ENCODE peak calls at places on chromosomes 16 and 17, in four cellular contexts. D is H9, K is neuronal stem cell, W is IMR-90. Z is an unnamed sample.

GRCh38 chr16:87838643-87839541 is 30.4 kb downstream of the SLC7A5 start:
- DNase-seq in W (no peak), D (no peak), K (no peak), Z (no peak)

GRCh38 chr17:40522250-40522960 is 21.0 kb upstream of the TNS4 start:
- DNase-seq in D (no peak), K (no peak), W (peak; percentile 67), Z (no peak)

GRCh38 chr17:60102632-60103047 is 23.9 kb upstream of the HEATR6 start:
- DNase-seq in D (no peak), K (no peak), W (peak; percentile 79), Z (no peak)

GRCh38 chr16:81401035-81401950 is 43.3 kb upstream of the CMIP start:
- DNase-seq in K (no peak), W (peak; percentile 62), D (no peak), Z (no peak)

GRCh38 chr17:78839762-78840529 is 668 bp downstream of the USP36 start:
- DNase-seq in K (peak; percentile 29), D (peak; percentile 54), W (peak; percentile 76), Z (peak; percentile 37)

GRCh38 chr17:16986391-16986790 is 14.5 kb upstream of the TNFRSF13B start:
- DNase-seq in D (no peak), K (no peak), W (peak; percentile 52), Z (peak; percentile 65)

GRCh38 chr17:79776378-79777165 is 1.4 kb upstream of the CBX2 start:
- DNase-seq in K (no peak), D (no peak), W (no peak), Z (peak; percentile 26)

GRCh38 chr16:88922114-88922825 is 54.7 kb downstream of the CBFA2T3 start:
- DNase-seq in W (peak; percentile 39), K (no peak), D (peak; percentile 85), Z (peak; percentile 19)

GRCh38 chr17:42179911-42180410 is 981 bp downstream of the KCNH4 start:
- DNase-seq in W (peak; percentile 30), D (peak; percentile 88), K (peak; percentile 63), Z (peak; percentile 78)

GRCh38 chr17:77286641-77287431 is 146.1 kb downstream of the SEC14L1 start:
- DNase-seq in K (no peak), W (peak; percentile 18), D (no peak), Z (no peak)

DNA sequence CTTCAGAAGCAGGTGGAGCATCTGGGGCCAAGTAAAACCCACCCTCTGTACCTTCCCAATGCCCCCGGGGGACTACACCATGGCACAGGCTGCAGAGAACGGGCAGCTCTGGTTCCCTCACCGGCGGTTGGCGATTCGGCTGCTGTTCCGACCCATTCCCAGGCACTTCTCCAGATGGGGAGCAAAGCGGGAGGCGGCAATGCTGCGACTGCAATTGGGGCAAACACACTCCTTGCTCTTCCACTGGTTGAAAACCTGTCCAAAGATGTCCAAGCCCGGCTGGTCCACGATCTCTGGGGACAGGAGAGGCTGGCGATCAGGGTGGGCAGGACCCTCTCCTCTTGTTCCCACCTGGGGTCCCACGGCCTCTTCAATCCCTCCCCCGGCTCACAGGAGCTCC is 2.6 kb downstream of the ATXN7L3 start:
- DNase-seq in D (no peak), K (no peak), W (no peak), Z (no peak)
- H3K4ac ChIP-seq in D (no peak overlapping the region), K (no peak overlapping the region), W (no peak overlapping the region), Z (no peak overlapping the region)

GRCh38 chr16:68843482-68844210 is at the start of gene TANGO6:
- DNase-seq in W (peak; percentile 68), K (peak; percentile 72), D (peak; percentile 89), Z (peak; percentile 94)

GRCh38 chr16:68844211-68844564 is 857 bp downstream of the TANGO6 start:
- DNase-seq in K (no peak), D (no peak), W (no peak), Z (no peak)

GRCh38 chr16:68848786-68849185 is 5.5 kb downstream of the TANGO6 start:
- DNase-seq in W (no peak), D (no peak), K (no peak), Z (no peak)
- H3K18ac ChIP-seq in W (no peak overlapping the region), D (no peak overlapping the region), K (no peak overlapping the region), Z (no peak overlapping the region)

GRCh38 chr16:3295783-3296182 is 9.4 kb downstream of the TIGD7 start:
- DNase-seq in W (no peak), D (no peak), K (no peak), Z (no peak)
- H3K4ac ChIP-seq in W (no peak overlapping the region), D (no peak overlapping the region), K (no peak overlapping the region), Z (no peak overlapping the region)

GRCh38 chr16:75288596-75289120 is 37.2 kb upstream of the BCAR1 start:
- DNase-seq in K (no peak), D (no peak), W (no peak), Z (no peak)

GRCh38 chr16:75287708-75288107 is 36.3 kb upstream of the BCAR1 start:
- DNase-seq in K (no peak), W (no peak), D (no peak), Z (no peak)

GRCh38 chr16:75289189-75289588 is 37.8 kb upstream of the BCAR1 start:
- DNase-seq in K (no peak), D (no peak), W (peak; percentile 39), Z (peak; percentile 93)

GRCh38 chr16:75286996-75287395 is 35.6 kb upstream of the BCAR1 start:
- DNase-seq in W (no peak), K (no peak), D (no peak), Z (no peak)

DNA sequence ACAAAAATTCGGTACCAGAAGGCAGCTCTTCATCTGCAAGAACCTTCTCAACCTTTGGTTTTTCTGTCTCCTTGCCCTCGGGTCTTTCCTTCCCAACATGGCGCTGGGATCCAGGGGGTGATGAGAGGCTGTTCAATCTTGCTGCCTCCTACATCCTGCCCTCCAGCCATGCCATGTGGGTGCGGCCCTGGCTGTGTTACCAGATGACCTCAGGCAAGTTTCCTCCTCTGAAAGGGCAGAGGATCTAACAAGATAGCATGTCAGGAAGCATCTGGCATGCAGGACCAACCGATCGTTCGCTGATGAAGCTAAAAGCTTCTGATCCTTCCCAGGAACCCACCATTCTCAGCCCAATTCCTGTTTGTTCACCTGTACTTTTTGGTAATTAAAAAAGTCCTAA is 36.8 kb upstream of the BCAR1 start:
- DNase-seq in D (no peak), K (no peak), W (no peak), Z (no peak)
- H3K18ac ChIP-seq in D (no peak overlapping the region), K (no peak overlapping the region), W (no peak overlapping the region), Z (no peak overlapping the region)

GRCh38 chr16:24736758-24737157 is 7.3 kb downstream of the TNRC6A start:
- DNase-seq in D (no peak), W (no peak), K (no peak), Z (no peak)

GRCh38 chr16:24737916-24738594 is 8.6 kb downstream of the TNRC6A start:
- DNase-seq in K (no peak), W (no peak), D (no peak), Z (no peak)

GRCh38 chr16:24737391-24737871 is 8.0 kb downstream of the TNRC6A start:
- DNase-seq in K (no peak), D (no peak), W (peak; percentile 70), Z (no peak)

GRCh38 chr16:24741862-24742261 is 12.4 kb downstream of the TNRC6A start:
- DNase-seq in D (no peak), W (no peak), K (no peak), Z (no peak)

DNA sequence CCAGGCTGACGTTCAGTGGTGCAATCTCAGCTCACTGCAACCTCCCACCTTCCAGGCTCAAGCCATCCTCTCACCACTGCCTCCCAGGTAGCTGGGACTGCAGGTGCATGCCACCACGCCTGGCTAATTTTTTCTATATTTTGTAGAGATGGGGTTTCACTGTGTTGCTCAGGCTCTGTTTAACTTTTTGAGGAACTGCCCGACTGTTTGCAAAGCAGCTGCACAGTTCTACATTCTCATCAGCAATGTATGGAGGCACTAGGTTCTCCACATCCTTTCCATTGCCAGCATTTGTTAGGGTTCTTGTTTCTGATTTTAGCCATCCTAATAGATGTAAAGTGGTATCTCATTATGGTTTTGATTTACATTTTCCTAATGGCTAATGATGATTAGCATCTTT is 9.4 kb downstream of the TNRC6A start:
- DNase-seq in D (no peak), K (no peak), W (no peak), Z (no peak)
- H3K4ac ChIP-seq in D (no peak overlapping the region), K (no peak overlapping the region), W (no peak overlapping the region), Z (no peak overlapping the region)

DNA sequence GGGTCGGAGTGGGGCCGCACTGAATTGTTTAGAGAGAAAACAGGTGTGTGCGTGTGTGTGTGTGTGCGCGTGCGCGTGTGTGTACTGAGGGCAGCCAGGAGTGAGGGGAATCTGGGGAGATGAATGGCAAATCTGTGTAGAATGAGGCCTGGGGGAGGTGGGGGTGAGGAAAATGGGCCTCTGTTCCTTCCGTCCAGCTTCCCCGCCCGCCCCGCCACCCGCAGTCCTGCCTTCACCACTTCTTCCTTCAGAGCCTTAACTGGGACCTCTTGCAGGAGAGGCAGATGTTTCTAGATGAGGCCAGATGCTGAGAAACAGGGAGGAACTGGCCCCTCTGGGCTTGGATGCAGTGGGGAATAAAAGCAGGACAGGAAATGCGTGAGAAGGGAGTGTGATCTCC is 29.7 kb upstream of the NGFR start:
- DNase-seq in K (no peak), D (no peak), W (no peak), Z (no peak)
- H3K18ac ChIP-seq in K (no peak overlapping the region), D (no peak overlapping the region), W (no peak overlapping the region), Z (no peak overlapping the region)

GRCh38 chr17:45384800-45385262 is 47.8 kb downstream of the ARHGAP27 start:
- DNase-seq in D (peak; percentile 68), W (no peak), K (no peak), Z (peak; percentile 39)

GRCh38 chr17:45386180-45386579 is 46.5 kb downstream of the ARHGAP27 start:
- DNase-seq in D (no peak), K (no peak), W (no peak), Z (no peak)

GRCh38 chr17:45385331-45385997 is 47.2 kb downstream of the ARHGAP27 start:
- DNase-seq in W (peak; percentile 76), K (peak; percentile 83), D (peak; percentile 95), Z (peak; percentile 88)

GRCh38 chr17:45382982-45383381 is 49.7 kb downstream of the ARHGAP27 start:
- DNase-seq in W (no peak), K (no peak), D (no peak), Z (no peak)

DNA sequence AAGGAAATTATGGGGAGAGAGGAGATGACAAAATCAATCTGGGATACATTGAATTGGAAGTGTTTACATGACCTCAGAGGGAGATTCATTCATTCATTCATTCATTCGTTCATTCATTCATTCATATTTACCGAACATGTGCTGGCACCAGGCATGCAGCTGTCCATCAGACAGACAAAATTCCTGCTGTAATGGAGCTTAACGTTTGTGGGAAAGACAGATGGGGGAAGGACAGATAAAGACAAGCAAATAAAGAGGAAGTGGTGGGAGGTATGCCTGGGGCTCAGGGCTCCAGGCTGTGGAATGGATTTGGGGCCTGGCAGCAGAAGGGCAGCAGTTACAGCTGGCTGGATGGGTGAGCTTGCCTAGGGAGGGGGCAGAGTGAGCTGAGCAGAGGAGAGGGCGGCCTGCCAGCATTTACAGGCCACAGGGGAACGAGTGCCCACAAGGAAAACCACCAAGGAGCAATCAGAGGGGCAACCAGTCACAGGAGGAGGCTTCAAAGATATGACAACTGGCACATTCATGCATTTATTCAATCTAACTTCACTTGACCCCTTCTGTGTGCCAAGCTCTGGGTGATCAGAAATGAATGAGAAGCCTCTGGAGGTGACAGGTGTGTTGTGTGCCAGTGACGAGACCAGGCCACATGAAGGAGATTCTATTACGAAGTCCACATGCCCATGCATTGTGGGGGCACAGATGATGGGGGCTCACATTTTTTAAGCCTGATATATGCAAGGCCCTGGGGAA is 48.4 kb downstream of the ARHGAP27 start:
- DNase-seq in D (no peak), W (no peak), K (no peak), Z (no peak)
- H3K4ac ChIP-seq in D (no peak overlapping the region), W (peak overlapping the region; percentile 54), K (no peak overlapping the region), Z (no peak overlapping the region)

GRCh38 chr16:84924339-84925091 is 86.8 kb downstream of the ZDHHC7 start:
- DNase-seq in D (no peak), K (no peak), W (no peak), Z (no peak)
- H3K18ac ChIP-seq in D (no peak overlapping the region), K (peak overlapping the region; percentile 91), W (no peak overlapping the region), Z (no peak overlapping the region)

Z was measured in mesendoderm.